ENCODE peak calls at places on chromosome 11, in four cellular contexts. One of them, this sample, is unnamed.

GRCh38 chr11:79794484-79795393 is 353.9 kb upstream of the TENM4 start:
- DNase-seq in HepG2: no peak
- DNase-seq in K562: no peak
- DNase-seq in A549: no peak
- DNase-seq in this sample: no peak

GRCh38 chr11:17350455-17351170 is 987 bp upstream of the NCR3LG1 start:
- DNase-seq in HepG2: no peak
- DNase-seq in A549: no peak
- DNase-seq in K562: no peak
- DNase-seq in this sample: no peak

GRCh38 chr11:4072668-4073285 is 21.8 kb upstream of the RRM1 start:
- DNase-seq in HepG2: peak; percentile 72
- DNase-seq in K562: peak; percentile 69
- DNase-seq in A549: peak; percentile 67
- DNase-seq in this sample: no peak

GRCh38 chr11:97995874-97996273 is 1024.9 kb upstream of the CNTN5 start:
- DNase-seq in K562: no peak
- DNase-seq in A549: no peak
- DNase-seq in HepG2: no peak
- DNase-seq in this sample: no peak

GRCh38 chr11:7032692-7033091 is 12.4 kb downstream of the NLRP14 start:
- DNase-seq in A549: no peak
- DNase-seq in K562: no peak
- DNase-seq in HepG2: no peak
- DNase-seq in this sample: no peak

GRCh38 chr11:12546122-12546521 is 128.1 kb upstream of the TEAD1 start:
- DNase-seq in HepG2: no peak
- DNase-seq in K562: no peak
- DNase-seq in A549: no peak
- DNase-seq in this sample: no peak

GRCh38 chr11:108913204-108913603 is 248.3 kb downstream of the DDX10 start:
- DNase-seq in K562: no peak
- DNase-seq in HepG2: no peak
- DNase-seq in A549: no peak
- DNase-seq in this sample: no peak

GRCh38 chr11:108933630-108934029 is 268.8 kb downstream of the DDX10 start:
- DNase-seq in HepG2: no peak
- DNase-seq in K562: no peak
- DNase-seq in A549: no peak
- DNase-seq in this sample: no peak

GRCh38 chr11:68345776-68346728 is 33.7 kb downstream of the LRP5 start:
- DNase-seq in HepG2: no peak
- DNase-seq in K562: no peak
- DNase-seq in A549: no peak
- DNase-seq in this sample: no peak

GRCh38 chr11:94028436-94028835 is 7.3 kb downstream of the HEPHL1 start:
- DNase-seq in A549: no peak
- DNase-seq in HepG2: no peak
- DNase-seq in K562: no peak
- DNase-seq in this sample: no peak

GRCh38 chr11:75554258-75555022 is 7.6 kb upstream of the SERPINH1 start:
- DNase-seq in K562: peak; percentile 74
- DNase-seq in A549: no peak
- DNase-seq in HepG2: peak; percentile 73
- DNase-seq in this sample: peak; percentile 89

GRCh38 chr11:122036022-122036421 is 80.0 kb downstream of the BLID start:
- DNase-seq in A549: no peak
- DNase-seq in HepG2: no peak
- DNase-seq in K562: no peak
- DNase-seq in this sample: no peak
- TF ChIP-seq ESRRA in A549: no peak
- TF ChIP-seq ESRRA in HepG2: no peak
- TF ChIP-seq ESRRA in K562: no peak
- TF ChIP-seq ESRRA in this sample: no peak

DNA sequence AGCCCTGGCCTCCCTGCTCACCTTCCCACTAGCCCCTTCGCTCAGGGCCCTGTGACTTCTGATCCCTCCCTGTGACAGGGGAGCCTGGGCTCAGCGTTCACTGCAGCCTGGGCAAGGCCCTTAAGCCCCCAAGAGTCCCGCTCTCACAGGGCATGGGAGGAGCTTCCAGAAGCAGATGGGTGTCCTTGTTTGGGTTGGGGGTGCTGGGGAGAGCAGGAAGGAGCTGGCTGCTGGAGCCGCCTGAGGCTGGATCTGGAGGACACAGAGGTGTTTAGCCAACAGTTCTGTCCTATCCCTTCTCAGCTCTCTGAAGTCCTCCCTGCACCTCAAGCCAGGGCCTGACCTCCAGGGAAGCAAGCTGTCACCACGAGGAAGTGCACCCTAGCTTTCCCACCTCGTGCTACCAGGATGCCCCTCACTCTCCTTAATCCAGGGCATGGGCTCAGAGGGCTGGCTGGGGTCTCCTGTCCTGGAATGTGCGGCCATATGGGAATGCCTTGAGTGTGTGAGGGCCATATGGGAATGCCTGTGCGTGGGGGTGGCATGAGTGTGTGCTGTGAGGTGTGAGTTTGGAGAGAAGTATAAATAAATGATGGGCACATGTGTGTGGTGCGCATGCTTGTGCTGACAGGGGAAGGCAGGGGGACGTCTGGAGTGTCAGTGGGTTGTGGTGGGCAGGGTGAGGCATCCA is 25.0 kb upstream of the TUB start:
- DNase-seq in K562: no peak
- DNase-seq in HepG2: no peak
- DNase-seq in A549: no peak
- DNase-seq in this sample: no peak
- TF ChIP-seq HMGXB4 in K562: no peak
- TF ChIP-seq HMGXB4 in HepG2: no peak
- TF ChIP-seq HMGXB4 in A549: no peak
- TF ChIP-seq HMGXB4 in this sample: no peak

GRCh38 chr11:115990004-115990447 is 485.8 kb upstream of the CADM1 start:
- DNase-seq in K562: peak; percentile 66
- DNase-seq in HepG2: no peak
- DNase-seq in A549: no peak
- DNase-seq in this sample: peak; percentile 80

GRCh38 chr11:115982666-115983065 is 478.5 kb upstream of the CADM1 start:
- DNase-seq in HepG2: no peak
- DNase-seq in A549: no peak
- DNase-seq in K562: no peak
- DNase-seq in this sample: no peak

GRCh38 chr11:115984228-115984627 is 480.0 kb upstream of the CADM1 start:
- DNase-seq in A549: no peak
- DNase-seq in HepG2: no peak
- DNase-seq in K562: no peak
- DNase-seq in this sample: no peak

GRCh38 chr11:115981814-115982471 is 477.7 kb upstream of the CADM1 start:
- DNase-seq in A549: no peak
- DNase-seq in K562: no peak
- DNase-seq in HepG2: no peak
- DNase-seq in this sample: no peak

GRCh38 chr11:115985896-115986295 is 481.7 kb upstream of the CADM1 start:
- DNase-seq in K562: no peak
- DNase-seq in A549: no peak
- DNase-seq in HepG2: no peak
- DNase-seq in this sample: no peak
- TF ChIP-seq ESRRA in K562: no peak
- TF ChIP-seq ESRRA in A549: no peak
- TF ChIP-seq ESRRA in HepG2: no peak
- TF ChIP-seq ESRRA in this sample: no peak

DNA sequence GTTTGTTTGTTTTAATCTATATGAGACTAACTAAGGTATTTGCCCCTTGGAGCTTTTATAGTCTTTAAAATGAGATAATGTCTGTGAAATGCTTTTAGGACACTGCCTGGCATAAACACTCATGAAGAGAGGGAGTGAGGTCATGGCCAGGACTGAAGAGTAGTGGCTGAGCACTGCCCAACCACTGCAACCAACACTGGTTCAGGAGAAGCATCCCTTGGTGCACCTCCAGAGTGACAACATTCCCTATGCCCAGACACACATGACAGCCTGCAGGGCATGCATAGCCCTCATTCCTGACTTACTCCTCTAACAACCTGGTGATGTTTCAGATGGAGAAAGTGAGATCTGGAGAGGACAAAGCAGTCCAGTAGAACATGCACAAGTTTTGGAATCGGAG is 36.1 kb downstream of the ME3 start:
- DNase-seq in K562: no peak
- DNase-seq in HepG2: no peak
- DNase-seq in A549: no peak
- DNase-seq in this sample: no peak
- TF ChIP-seq HMGXB4 in K562: no peak
- TF ChIP-seq HMGXB4 in HepG2: no peak
- TF ChIP-seq HMGXB4 in A549: no peak
- TF ChIP-seq HMGXB4 in this sample: no peak

GRCh38 chr11:115145316-115145715 is 358.9 kb downstream of the CADM1 start:
- DNase-seq in HepG2: no peak
- DNase-seq in K562: no peak
- DNase-seq in A549: no peak
- DNase-seq in this sample: no peak
- TF ChIP-seq ESRRA in HepG2: no peak
- TF ChIP-seq ESRRA in K562: no peak
- TF ChIP-seq ESRRA in A549: no peak
- TF ChIP-seq ESRRA in this sample: no peak

DNA sequence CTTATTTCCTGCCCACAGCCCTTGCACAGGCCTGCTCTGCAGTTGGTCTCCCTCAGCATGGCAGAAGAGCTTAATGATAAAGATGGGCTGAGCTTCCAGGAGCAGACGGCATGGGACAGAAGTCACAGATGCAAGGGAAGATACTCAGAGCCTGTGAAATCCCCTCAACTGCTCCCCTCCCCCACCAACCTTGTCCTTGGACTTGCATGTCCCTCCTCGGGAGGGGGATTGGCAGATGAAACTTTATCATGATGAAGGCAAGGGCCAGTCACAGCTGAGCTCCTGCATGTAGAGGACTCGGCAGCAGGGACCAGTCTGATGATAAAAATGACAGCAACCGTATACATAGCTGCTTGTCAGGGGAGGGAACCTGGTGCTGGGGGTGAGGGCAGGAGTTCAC is 6.8 kb upstream of the SLC22A8 start:
- DNase-seq in HepG2: no peak
- DNase-seq in K562: no peak
- DNase-seq in A549: no peak
- DNase-seq in this sample: no peak
- TF ChIP-seq HMGXB4 in HepG2: no peak
- TF ChIP-seq HMGXB4 in K562: no peak
- TF ChIP-seq HMGXB4 in A549: no peak
- TF ChIP-seq HMGXB4 in this sample: no peak

DNA sequence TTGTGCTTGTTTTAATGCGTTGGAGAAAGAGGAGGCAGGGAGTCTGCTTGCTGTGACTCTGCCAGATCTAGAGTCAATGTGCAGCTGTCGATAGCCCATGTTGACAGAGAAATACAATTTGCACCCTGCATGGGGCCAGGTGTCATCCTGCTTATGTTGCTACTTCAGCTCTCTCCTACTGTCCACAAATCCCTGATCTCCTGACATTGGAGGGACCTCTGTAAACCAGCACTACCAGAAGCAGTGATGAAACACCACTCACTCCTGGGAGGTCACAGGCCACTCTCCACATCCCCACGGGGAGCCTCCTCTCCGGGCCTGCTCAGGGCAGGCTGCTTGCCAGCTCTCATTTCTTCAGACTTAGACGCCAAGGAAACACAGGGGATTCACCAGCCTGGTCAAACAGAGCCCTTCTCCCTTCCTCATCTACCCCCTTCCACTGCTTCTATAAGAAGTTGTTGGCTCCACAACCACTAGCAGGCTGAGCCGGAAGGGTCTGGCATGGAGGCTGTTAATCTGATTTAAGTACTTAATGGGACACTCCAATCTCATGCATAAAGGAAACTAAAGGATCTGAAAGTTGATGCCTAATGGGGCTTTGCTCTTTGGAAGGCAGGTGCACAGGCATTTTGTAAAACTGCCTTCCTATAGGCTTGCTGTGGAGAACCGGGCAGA is 29.9 kb upstream of the CSNK2A3 start:
- DNase-seq in HepG2: no peak
- DNase-seq in A549: no peak
- DNase-seq in K562: no peak
- DNase-seq in this sample: no peak
- TF ChIP-seq ESRRA in HepG2: no peak
- TF ChIP-seq ESRRA in A549: no peak
- TF ChIP-seq ESRRA in K562: no peak
- TF ChIP-seq ESRRA in this sample: no peak

GRCh38 chr11:10622957-10623787 is 54.7 kb upstream of the LYVE1 start:
- DNase-seq in K562: no peak
- DNase-seq in A549: no peak
- DNase-seq in HepG2: no peak
- DNase-seq in this sample: no peak
- TF ChIP-seq HMGXB4 in K562: no peak
- TF ChIP-seq HMGXB4 in A549: no peak
- TF ChIP-seq HMGXB4 in HepG2: no peak
- TF ChIP-seq HMGXB4 in this sample: no peak

GRCh38 chr11:92383430-92383829 is 158.8 kb downstream of the FAT3 start:
- DNase-seq in HepG2: no peak
- DNase-seq in K562: no peak
- DNase-seq in A549: no peak
- DNase-seq in this sample: no peak
- TF ChIP-seq ESRRA in HepG2: no peak
- TF ChIP-seq ESRRA in K562: no peak
- TF ChIP-seq ESRRA in A549: no peak
- TF ChIP-seq ESRRA in this sample: no peak

This sample was measured in WTC11.